ENCODE peak calls at places on chromosomes 11 and 22, in six cellular contexts. O, W, U, Y, L and I are unnamed samples.

GRCh38 chr22:31138126-31138525 is 2.2 kb downstream of the PLA2G3 start:
- DNase-seq in W (no peak), O (no peak), Y (no peak), L (no peak), U (no peak), I (no peak)

GRCh38 chr11:45021692-45022130 is 71.0 kb upstream of the TP53I11 start:
- DNase-seq in O (peak; percentile 88), W (peak; percentile 81), Y (peak; percentile 16), L (peak; percentile 35), U (peak; percentile 24), I (peak; percentile 63)

GRCh38 chr11:92852946-92853345 is 116.5 kb upstream of the MTNR1B start:
- DNase-seq in W (no peak), O (no peak), L (no peak), Y (no peak), U (peak; percentile 75), I (peak; percentile 61)

GRCh38 chr11:17822021-17822781 is 87.6 kb downstream of the KCNC1 start:
- DNase-seq in O (no peak), U (no peak), W (no peak), L (no peak), Y (peak; percentile 82), I (no peak)

GRCh38 chr22:47094861-47095330 is 332.4 kb downstream of the TBC1D22A start:
- DNase-seq in L (no peak), U (no peak), Y (no peak), O (no peak), W (no peak), I (no peak)

GRCh38 chr11:134725939-134726639 is 314.0 kb upstream of the B3GAT1 start:
- DNase-seq in Y (no peak), W (no peak), O (no peak), L (peak; percentile 45), U (peak; percentile 24), I (peak; percentile 66)

GRCh38 chr11:134068829-134069425 is at the start of gene JAM3:
- DNase-seq in O (peak; percentile 93), U (peak; percentile 87), L (peak; percentile 84), W (peak; percentile 91), Y (peak; percentile 90), I (peak; percentile 96)

GRCh38 chr22:23057331-23057730 is 13.0 kb upstream of the GNAZ start:
- DNase-seq in L (no peak), O (no peak), W (no peak), U (no peak), Y (no peak), I (no peak)

GRCh38 chr11:99418927-99419707 is 398.4 kb downstream of the CNTN5 start:
- DNase-seq in Y (no peak), W (no peak), U (no peak), L (no peak), O (no peak), I (no peak)

GRCh38 chr11:35412285-35412684 is 7.1 kb downstream of the SLC1A2 start:
- DNase-seq in Y (peak; percentile 25), W (no peak), O (no peak), L (no peak), U (no peak), I (no peak)

GRCh38 chr11:73977856-73978519 is 4.7 kb downstream of the UCP2 start:
- DNase-seq in W (no peak), Y (no peak), O (no peak), U (no peak), L (no peak), I (peak; percentile 32)

GRCh38 chr11:73981051-73981805 is 1.4 kb downstream of the UCP2 start:
- DNase-seq in U (no peak), L (no peak), W (no peak), Y (no peak), O (no peak), I (peak; percentile 42)

GRCh38 chr11:73982595-73982989 is at the start of gene UCP2:
- DNase-seq in L (peak; percentile 75), U (peak; percentile 90), Y (peak; percentile 73), O (peak; percentile 90), W (peak; percentile 77), I (peak; percentile 96)

GRCh38 chr11:73978576-73979086 is 4.0 kb downstream of the UCP2 start:
- DNase-seq in L (no peak), W (no peak), Y (peak; percentile 24), O (no peak), U (no peak), I (no peak)

DNA sequence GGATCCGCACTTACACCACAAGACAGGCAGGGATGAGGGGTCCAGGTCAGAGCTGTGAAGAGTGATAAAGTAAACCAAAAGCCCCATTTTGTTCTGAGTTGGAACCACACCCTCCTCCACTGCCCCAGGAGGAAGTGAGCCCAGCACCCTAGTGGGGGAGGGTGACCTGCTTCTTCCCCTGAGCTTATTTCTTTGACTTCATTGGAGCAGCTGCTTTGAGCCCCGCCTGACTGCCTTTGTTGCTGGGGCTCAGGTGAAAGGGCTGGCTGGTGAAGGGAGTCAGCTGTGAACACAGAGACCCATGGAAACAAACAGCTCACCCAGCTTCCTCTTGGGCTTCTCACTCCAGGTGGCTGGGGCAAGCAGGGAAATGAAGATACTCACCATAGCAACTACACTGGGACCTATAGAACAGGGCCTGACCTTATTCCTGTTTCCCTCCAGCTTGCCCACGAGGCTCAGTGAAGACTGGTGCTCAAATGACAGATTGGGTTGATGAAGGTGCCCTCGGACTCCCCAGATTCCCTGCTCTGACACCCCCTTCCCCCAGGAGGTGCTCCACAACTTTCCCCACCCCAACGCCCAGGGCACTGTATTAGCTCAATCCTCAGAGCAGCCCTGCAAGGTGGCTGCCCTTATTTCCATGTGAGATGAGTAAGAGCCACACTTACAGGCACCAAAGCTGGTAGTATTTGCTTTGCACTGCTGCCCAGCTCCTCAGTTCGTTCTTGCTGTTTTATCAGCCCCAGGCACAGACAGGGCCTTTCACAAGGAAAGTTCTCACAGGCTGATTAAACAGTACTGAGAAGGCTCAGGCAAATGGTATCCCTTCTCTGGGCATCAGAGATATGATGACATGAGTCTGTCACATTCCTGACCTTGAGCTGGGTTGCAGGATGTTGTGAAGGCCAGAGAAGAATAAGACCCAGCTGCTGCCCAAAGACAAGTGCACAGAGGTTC is 2.4 kb downstream of the UCP2 start:
- DNase-seq in W (no peak), L (peak; percentile 40), Y (peak; percentile 20), O (peak; percentile 75), U (peak; percentile 83), I (peak; percentile 95)
- H3K4me3 ChIP-seq in W (no peak overlapping the region), L (no peak overlapping the region), Y (no peak overlapping the region), O (peak overlapping the region; percentile 58), U (no peak overlapping the region), I (peak overlapping the region; percentile 64)

GRCh38 chr11:117874253-117874909 is 2.1 kb downstream of the FXYD6 start:
- DNase-seq in L (no peak), Y (no peak), W (no peak), O (no peak), U (no peak), I (no peak)

GRCh38 chr11:117873828-117874125 is 2.7 kb downstream of the FXYD6 start:
- DNase-seq in L (no peak), O (no peak), W (no peak), U (no peak), Y (no peak), I (no peak)

GRCh38 chr11:117871784-117872183 is 4.7 kb downstream of the FXYD6 start:
- DNase-seq in W (no peak), O (no peak), Y (no peak), L (no peak), U (no peak), I (no peak)

GRCh38 chr11:117872420-117872961 is 4.0 kb downstream of the FXYD6 start:
- DNase-seq in W (no peak), U (no peak), O (no peak), L (no peak), Y (no peak), I (no peak)

GRCh38 chr11:117872962-117873827 is 3.3 kb downstream of the FXYD6 start:
- DNase-seq in O (no peak), W (no peak), U (no peak), L (no peak), Y (no peak), I (no peak)
- H3K27ac ChIP-seq in O (no peak overlapping the region), W (peak overlapping the region; percentile 87), U (peak overlapping the region; percentile 86), L (no peak overlapping the region), Y (no peak overlapping the region), I (peak overlapping the region; percentile 68)

GRCh38 chr22:46078241-46079092 is 71.9 kb upstream of the PPARA start:
- DNase-seq in L (peak; percentile 84), Y (no peak), W (no peak), U (peak; percentile 32), O (peak; percentile 86), I (peak; percentile 44)

GRCh38 chr22:46077669-46078099 is 72.6 kb upstream of the PPARA start:
- DNase-seq in L (peak; percentile 26), U (peak; percentile 8), W (no peak), O (peak; percentile 58), Y (no peak), I (no peak)

GRCh38 chr22:46074771-46075551 is 75.4 kb upstream of the PPARA start:
- DNase-seq in W (no peak), U (peak; percentile 35), Y (no peak), O (peak; percentile 62), L (peak; percentile 46), I (no peak)

GRCh38 chr22:46075764-46076531 is 74.4 kb upstream of the PPARA start:
- DNase-seq in O (peak; percentile 59), L (peak; percentile 34), Y (no peak), W (no peak), U (peak; percentile 8), I (no peak)

GRCh38 chr22:46076651-46077339 is 73.5 kb upstream of the PPARA start:
- DNase-seq in W (no peak), U (peak; percentile 28), O (peak; percentile 79), Y (peak; percentile 37), L (peak; percentile 53), I (peak; percentile 65)
- TF ChIP-seq POLR2A in W (peak; percentile 54), U (peak; percentile 44), O (no peak), Y (no peak), L (peak; percentile 36), I (no peak)

GRCh38 chr11:78465169-78465942 is 47.7 kb upstream of the GAB2 start:
- DNase-seq in W (no peak), O (no peak), L (no peak), Y (no peak), U (peak; percentile 35), I (peak; percentile 51)
- H3K4me3 ChIP-seq in W (no peak overlapping the region), O (no peak overlapping the region), L (no peak overlapping the region), Y (no peak overlapping the region), U (no peak overlapping the region), I (no peak overlapping the region)

GRCh38 chr11:75858042-75858441 is 43.0 kb downstream of the UVRAG start:
- DNase-seq in O (no peak), L (no peak), Y (no peak), U (no peak), W (no peak), I (no peak)

GRCh38 chr11:75858613-75859012 is 43.6 kb downstream of the UVRAG start:
- DNase-seq in U (no peak), W (no peak), Y (peak; percentile 61), O (no peak), L (no peak), I (no peak)

GRCh38 chr11:75859614-75860013 is 44.6 kb downstream of the UVRAG start:
- DNase-seq in L (no peak), O (no peak), U (no peak), W (no peak), Y (no peak), I (no peak)

GRCh38 chr11:75867778-75868374 is 52.9 kb downstream of the UVRAG start:
- DNase-seq in U (no peak), L (peak; percentile 38), W (peak; percentile 87), O (no peak), Y (peak; percentile 62), I (no peak)

DNA sequence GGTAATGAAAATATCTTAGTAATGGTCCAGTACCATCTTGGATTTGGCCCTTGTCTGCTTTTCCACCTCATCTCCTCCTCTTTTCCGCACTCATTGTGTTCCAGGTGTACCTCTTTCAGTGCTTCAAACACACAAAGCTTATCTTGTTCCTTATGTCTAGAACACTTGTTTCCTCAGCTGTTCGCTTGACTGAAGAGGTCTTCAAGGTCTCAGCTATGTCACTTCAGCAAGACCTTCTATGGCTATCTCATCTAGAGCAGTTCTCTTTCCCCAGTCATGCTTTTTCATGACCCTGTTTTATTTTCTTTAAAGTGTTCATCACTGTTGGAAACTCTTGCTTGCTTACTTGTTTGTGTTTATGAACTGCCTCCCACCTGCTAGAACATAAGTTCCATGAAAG is 47.4 kb downstream of the UVRAG start:
- DNase-seq in L (no peak), U (no peak), O (no peak), W (no peak), Y (no peak), I (no peak)
- H3K27ac ChIP-seq in L (no peak overlapping the region), U (no peak overlapping the region), O (no peak overlapping the region), W (no peak overlapping the region), Y (no peak overlapping the region), I (no peak overlapping the region)